ENCODE peak calls at places on chromosomes 2 and 18, in six cellular contexts. F is NCI-H510A; V is epithelial cell of esophagus; N is stimulated activated CD4-positive, alpha-beta T cell treated with anti-CD3 and anti-CD28 coated beads, Interleukin-2, amount 100 ng/mL, for 48 hours; H is H54; I is NCI-H1436. T is an unnamed sample.

GRCh38 chr2:230865766-230866703 is 1.3 kb downstream of the ITM2C start:
- DNase-seq in V (no peak), I (no peak), N (no peak), F (peak; percentile 27), H (no peak), T (no peak)

GRCh38 chr2:148813603-148814065 is 61.4 kb upstream of the KIF5C start:
- DNase-seq in I (no peak), H (no peak), V (no peak), N (peak; percentile 53), F (no peak), T (no peak)

GRCh38 chr2:141791521-141791920 is 339.3 kb downstream of the LRP1B start:
- DNase-seq in H (no peak), N (no peak), F (no peak), I (no peak), V (no peak), T (no peak)

GRCh38 chr18:58402247-58402646 is 226.6 kb downstream of the ALPK2 start:
- DNase-seq in V (peak; percentile 64), F (peak; percentile 31), H (no peak), I (no peak), N (no peak), T (no peak)

GRCh38 chr2:130756041-130756720 is 841 bp downstream of the AMER3 start:
- DNase-seq in H (no peak), V (peak; percentile 41), F (no peak), I (peak; percentile 41), N (peak; percentile 31), T (no peak)

GRCh38 chr2:120224256-120224655 is 1.1 kb upstream of the TMEM185B start:
- DNase-seq in F (no peak), N (no peak), I (no peak), V (no peak), H (no peak), T (no peak)

GRCh38 chr2:68646303-68646702 is 2.9 kb downstream of the PROKR1 start:
- DNase-seq in N (no peak), I (no peak), F (no peak), V (peak; percentile 23), H (no peak), T (no peak)

GRCh38 chr2:64780041-64780440 is 126.3 kb upstream of the SERTAD2 start:
- DNase-seq in H (no peak), I (no peak), N (no peak), V (peak; percentile 65), F (no peak), T (no peak)

GRCh38 chr2:11681722-11682589 is 12.0 kb upstream of the NTSR2 start:
- DNase-seq in V (peak; percentile 50), F (peak; percentile 58), H (peak; percentile 72), N (peak; percentile 74), I (peak; percentile 46), T (no peak)